ENCODE peak calls at places on chromosomes 1 and 21, in seven cellular contexts. One of them, this sample, is unnamed.

GRCh38 chr1:226406401-226406881 is 1.5 kb downstream of the PARP1 start:
- DNase-seq in sigmoid colon: no peak
- DNase-seq in cerebellum: no peak
- DNase-seq in stimulated activated CD8-positive, alpha-beta memory T cell treated with anti-CD3 and anti-CD28 coated beads, Interleukin-2, amount 100 ng/mL, for 1 hour: no peak
- DNase-seq in foreskin melanocyte: no peak
- DNase-seq in activated CD8-positive, alpha-beta memory T cell treated with anti-CD3 and anti-CD28 coated beads for 24 hours: no peak
- DNase-seq in endodermal cell: no peak
- DNase-seq in this sample: no peak

GRCh38 chr1:34794790-34795180 is 2.0 kb downstream of the GJA4 start:
- DNase-seq in activated CD8-positive, alpha-beta memory T cell treated with anti-CD3 and anti-CD28 coated beads for 24 hours: no peak
- DNase-seq in endodermal cell: no peak
- DNase-seq in cerebellum: no peak
- DNase-seq in foreskin melanocyte: no peak
- DNase-seq in stimulated activated CD8-positive, alpha-beta memory T cell treated with anti-CD3 and anti-CD28 coated beads, Interleukin-2, amount 100 ng/mL, for 1 hour: no peak
- DNase-seq in sigmoid colon: no peak
- DNase-seq in this sample: no peak

GRCh38 chr1:231335663-231336602 is 1.7 kb downstream of the EXOC8 start:
- DNase-seq in stimulated activated CD8-positive, alpha-beta memory T cell treated with anti-CD3 and anti-CD28 coated beads, Interleukin-2, amount 100 ng/mL, for 1 hour: no peak
- DNase-seq in activated CD8-positive, alpha-beta memory T cell treated with anti-CD3 and anti-CD28 coated beads for 24 hours: no peak
- DNase-seq in endodermal cell: no peak
- DNase-seq in sigmoid colon: no peak
- DNase-seq in cerebellum: no peak
- DNase-seq in foreskin melanocyte: no peak
- DNase-seq in this sample: no peak

GRCh38 chr1:192958871-192959270 is 100.3 kb downstream of the UCHL5 start:
- DNase-seq in foreskin melanocyte: no peak
- DNase-seq in stimulated activated CD8-positive, alpha-beta memory T cell treated with anti-CD3 and anti-CD28 coated beads, Interleukin-2, amount 100 ng/mL, for 1 hour: no peak
- DNase-seq in endodermal cell: no peak
- DNase-seq in sigmoid colon: no peak
- DNase-seq in activated CD8-positive, alpha-beta memory T cell treated with anti-CD3 and anti-CD28 coated beads for 24 hours: no peak
- DNase-seq in cerebellum: no peak
- DNase-seq in this sample: no peak

GRCh38 chr1:22636927-22637326 is 499 bp downstream of the C1QA start:
- DNase-seq in stimulated activated CD8-positive, alpha-beta memory T cell treated with anti-CD3 and anti-CD28 coated beads, Interleukin-2, amount 100 ng/mL, for 1 hour: no peak
- DNase-seq in endodermal cell: no peak
- DNase-seq in activated CD8-positive, alpha-beta memory T cell treated with anti-CD3 and anti-CD28 coated beads for 24 hours: no peak
- DNase-seq in foreskin melanocyte: no peak
- DNase-seq in cerebellum: no peak
- DNase-seq in sigmoid colon: no peak
- DNase-seq in this sample: no peak

GRCh38 chr1:64844609-64845008 is 99.7 kb downstream of the RAVER2 start:
- DNase-seq in sigmoid colon: no peak
- DNase-seq in foreskin melanocyte: no peak
- DNase-seq in cerebellum: no peak
- DNase-seq in endodermal cell: no peak
- DNase-seq in stimulated activated CD8-positive, alpha-beta memory T cell treated with anti-CD3 and anti-CD28 coated beads, Interleukin-2, amount 100 ng/mL, for 1 hour: no peak
- DNase-seq in activated CD8-positive, alpha-beta memory T cell treated with anti-CD3 and anti-CD28 coated beads for 24 hours: no peak
- DNase-seq in this sample: no peak

GRCh38 chr1:45815667-45816458 is 12.5 kb downstream of the MAST2 start:
- DNase-seq in foreskin melanocyte: no peak
- DNase-seq in stimulated activated CD8-positive, alpha-beta memory T cell treated with anti-CD3 and anti-CD28 coated beads, Interleukin-2, amount 100 ng/mL, for 1 hour: no peak
- DNase-seq in endodermal cell: no peak
- DNase-seq in cerebellum: no peak
- DNase-seq in activated CD8-positive, alpha-beta memory T cell treated with anti-CD3 and anti-CD28 coated beads for 24 hours: no peak
- DNase-seq in sigmoid colon: no peak
- DNase-seq in this sample: no peak

GRCh38 chr1:45038661-45039364 is 26.8 kb downstream of the UROD start:
- DNase-seq in activated CD8-positive, alpha-beta memory T cell treated with anti-CD3 and anti-CD28 coated beads for 24 hours: no peak
- DNase-seq in foreskin melanocyte: no peak
- DNase-seq in endodermal cell: no peak
- DNase-seq in stimulated activated CD8-positive, alpha-beta memory T cell treated with anti-CD3 and anti-CD28 coated beads, Interleukin-2, amount 100 ng/mL, for 1 hour: no peak
- DNase-seq in cerebellum: no peak
- DNase-seq in sigmoid colon: no peak
- DNase-seq in this sample: no peak

GRCh38 chr1:53614231-53615021 is 124.5 kb downstream of the GLIS1 start:
- DNase-seq in stimulated activated CD8-positive, alpha-beta memory T cell treated with anti-CD3 and anti-CD28 coated beads, Interleukin-2, amount 100 ng/mL, for 1 hour: no peak
- DNase-seq in sigmoid colon: peak
- DNase-seq in endodermal cell: peak
- DNase-seq in cerebellum: no peak
- DNase-seq in foreskin melanocyte: no peak
- DNase-seq in activated CD8-positive, alpha-beta memory T cell treated with anti-CD3 and anti-CD28 coated beads for 24 hours: no peak
- DNase-seq in this sample: no peak

GRCh38 chr1:205933672-205934618 is 9.3 kb downstream of the SLC26A9 start:
- DNase-seq in sigmoid colon: no peak
- DNase-seq in foreskin melanocyte: no peak
- DNase-seq in endodermal cell: no peak
- DNase-seq in activated CD8-positive, alpha-beta memory T cell treated with anti-CD3 and anti-CD28 coated beads for 24 hours: no peak
- DNase-seq in stimulated activated CD8-positive, alpha-beta memory T cell treated with anti-CD3 and anti-CD28 coated beads, Interleukin-2, amount 100 ng/mL, for 1 hour: no peak
- DNase-seq in cerebellum: no peak
- DNase-seq in this sample: no peak

GRCh38 chr1:187928288-187928687 is 1099.5 kb downstream of the PLA2G4A start:
- DNase-seq in endodermal cell: peak
- DNase-seq in foreskin melanocyte: peak
- DNase-seq in sigmoid colon: no peak
- DNase-seq in cerebellum: no peak
- DNase-seq in activated CD8-positive, alpha-beta memory T cell treated with anti-CD3 and anti-CD28 coated beads for 24 hours: no peak
- DNase-seq in stimulated activated CD8-positive, alpha-beta memory T cell treated with anti-CD3 and anti-CD28 coated beads, Interleukin-2, amount 100 ng/mL, for 1 hour: no peak
- DNase-seq in this sample: no peak

GRCh38 chr1:235011599-235012435 is 116.8 kb downstream of the TOMM20 start:
- DNase-seq in activated CD8-positive, alpha-beta memory T cell treated with anti-CD3 and anti-CD28 coated beads for 24 hours: peak
- DNase-seq in stimulated activated CD8-positive, alpha-beta memory T cell treated with anti-CD3 and anti-CD28 coated beads, Interleukin-2, amount 100 ng/mL, for 1 hour: peak
- DNase-seq in foreskin melanocyte: no peak
- DNase-seq in cerebellum: peak
- DNase-seq in endodermal cell: peak
- DNase-seq in sigmoid colon: peak
- DNase-seq in this sample: peak

GRCh38 chr21:42233067-42233981 is 14.4 kb downstream of the ABCG1 start:
- DNase-seq in activated CD8-positive, alpha-beta memory T cell treated with anti-CD3 and anti-CD28 coated beads for 24 hours: peak
- DNase-seq in endodermal cell: peak
- DNase-seq in cerebellum: no peak
- DNase-seq in sigmoid colon: peak
- DNase-seq in foreskin melanocyte: no peak
- DNase-seq in stimulated activated CD8-positive, alpha-beta memory T cell treated with anti-CD3 and anti-CD28 coated beads, Interleukin-2, amount 100 ng/mL, for 1 hour: no peak
- DNase-seq in this sample: no peak

GRCh38 chr1:175632667-175633066 is 110.7 kb downstream of the TNR start:
- DNase-seq in cerebellum: no peak
- DNase-seq in activated CD8-positive, alpha-beta memory T cell treated with anti-CD3 and anti-CD28 coated beads for 24 hours: no peak
- DNase-seq in endodermal cell: no peak
- DNase-seq in sigmoid colon: no peak
- DNase-seq in stimulated activated CD8-positive, alpha-beta memory T cell treated with anti-CD3 and anti-CD28 coated beads, Interleukin-2, amount 100 ng/mL, for 1 hour: no peak
- DNase-seq in foreskin melanocyte: no peak
- DNase-seq in this sample: no peak

This sample was measured in GOT3.